ENCODE peak calls at places on chromosomes 12 and 14, in four cellular contexts. I is H9, M is H1, X is IMR-90. D is an unnamed sample.
A peak's percentile ranks its signal among the peaks of the same experiment; 100 is the strongest.

GRCh38 chr12:74722709-74723108 is 185.1 kb downstream of the ATXN7L3B start:
- DNase-seq in I (no peak), M (no peak), X (no peak), D (peak; percentile 22)

GRCh38 chr14:81366259-81366658 is 33.9 kb downstream of the STON2 start:
- DNase-seq in I (no peak), M (no peak), X (no peak), D (peak; percentile 22)

GRCh38 chr12:56299308-56299852 is 750 bp downstream of the CS start:
- DNase-seq in I (no peak), M (peak; percentile 46), X (peak; percentile 17), D (peak; percentile 10)

GRCh38 chr14:42370056-42370455 is 763.4 kb downstream of the LRFN5 start:
- DNase-seq in I (no peak), M (no peak), X (no peak), D (no peak)

GRCh38 chr12:131734336-131735152 is 23.7 kb downstream of the SFSWAP start:
- DNase-seq in I (no peak), M (no peak), X (no peak), D (no peak)

GRCh38 chr14:98501836-98502235 is 770.2 kb downstream of the BCL11B start:
- DNase-seq in I (no peak), M (no peak), X (no peak), D (peak; percentile 8)

GRCh38 chr12:73225371-73225937 is 953.3 kb downstream of the TRHDE start:
- DNase-seq in I (no peak), M (no peak), X (no peak), D (peak; percentile 34)

GRCh38 chr14:92397140-92397815 is 74.3 kb downstream of the SLC24A4 start:
- DNase-seq in I (no peak), M (no peak), X (peak; percentile 62), D (peak; percentile 48)

GRCh38 chr14:21191261-21191808 is 35.5 kb upstream of the OR5AU1 start:
- DNase-seq in I (peak; percentile 32), M (no peak), X (no peak), D (no peak)

GRCh38 chr14:65302571-65303184 is 109.9 kb upstream of the FUT8 start:
- DNase-seq in I (no peak), M (no peak), X (no peak), D (no peak)

GRCh38 chr14:101761881-101762529 is 496 bp downstream of the PPP2R5C start:
- DNase-seq in I (no peak), M (no peak), X (no peak), D (no peak)

GRCh38 chr12:11823043-11823442 is 173.6 kb downstream of the ETV6 start:
- DNase-seq in I (no peak), M (no peak), X (peak; percentile 84), D (no peak)

GRCh38 chr12:11822071-11822818 is 172.8 kb downstream of the ETV6 start:
- DNase-seq in I (no peak), M (no peak), X (peak; percentile 87), D (no peak)

GRCh38 chr12:11820476-11820875 is 171.0 kb downstream of the ETV6 start:
- DNase-seq in I (no peak), M (no peak), X (no peak), D (no peak)

GRCh38 chr12:11821386-11821785 is 171.9 kb downstream of the ETV6 start:
- DNase-seq in I (no peak), M (no peak), X (no peak), D (no peak)

GRCh38 chr12:11819643-11820042 is 170.2 kb downstream of the ETV6 start:
- DNase-seq in I (no peak), M (no peak), X (no peak), D (no peak)
- H3K56ac ChIP-seq in I (no peak overlapping the region), M (no peak overlapping the region), X (no peak overlapping the region), D (no peak overlapping the region)

GRCh38 chr12:63353559-63353958 is 202.6 kb upstream of the AVPR1A start:
- DNase-seq in I (no peak), M (no peak), X (peak; percentile 2), D (no peak)

GRCh38 chr12:63351370-63351769 is 200.4 kb upstream of the AVPR1A start:
- DNase-seq in I (no peak), M (no peak), X (no peak), D (no peak)

DNA sequence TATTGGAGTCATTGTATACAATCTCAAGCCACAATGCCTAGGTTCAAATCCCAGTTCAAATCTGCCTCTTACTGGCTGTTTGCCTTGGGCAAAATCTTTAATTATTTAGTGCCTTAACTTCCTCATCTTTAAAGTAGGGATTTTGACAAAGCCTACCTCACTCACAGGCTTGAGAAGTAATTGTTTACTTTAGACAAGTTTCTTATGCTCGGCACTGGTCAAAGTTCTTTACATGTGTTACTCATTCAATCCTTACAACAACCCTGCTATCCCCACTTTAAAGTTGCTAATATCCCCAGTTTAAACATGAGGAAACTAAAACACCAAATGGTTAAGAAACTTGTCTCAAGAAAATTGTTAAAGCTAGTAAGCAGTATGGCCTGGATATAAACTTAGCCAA is 203.9 kb upstream of the AVPR1A start:
- DNase-seq in I (no peak), M (no peak), X (no peak), D (no peak)
- H4K8ac ChIP-seq in I (no peak overlapping the region), M (no peak overlapping the region), X (no peak overlapping the region), D (no peak overlapping the region)

GRCh38 chr12:31897791-31898503 is 61.3 kb upstream of the RESF1 start:
- DNase-seq in I (peak; percentile 82), M (peak; percentile 60), X (no peak), D (peak; percentile 76)
- H2BK120ac ChIP-seq in I (no peak overlapping the region), M (peak overlapping the region; percentile 72), X (no peak overlapping the region), D (no peak overlapping the region)

DNA sequence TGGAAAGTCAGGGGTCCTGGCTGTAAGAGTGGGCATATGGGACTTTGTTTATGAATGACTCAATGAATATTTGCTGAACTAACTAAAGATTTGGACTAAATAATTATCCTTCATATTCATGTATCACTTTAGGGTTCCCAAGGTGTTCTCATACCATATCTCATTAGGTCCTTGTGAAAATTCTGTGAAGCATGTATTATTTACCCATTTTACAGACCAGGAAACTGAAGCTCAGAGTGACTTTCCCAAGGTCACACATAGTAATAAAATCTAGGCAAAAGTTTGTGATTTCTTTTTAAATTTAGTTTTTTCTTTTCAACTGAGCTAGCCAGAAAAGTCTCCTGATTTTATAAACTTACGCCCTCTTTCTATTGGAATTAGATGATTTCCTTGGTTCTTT is 9.4 kb downstream of the PDE1B start:
- DNase-seq in I (no peak), M (no peak), X (no peak), D (no peak)
- H3K56ac ChIP-seq in I (no peak overlapping the region), M (no peak overlapping the region), X (no peak overlapping the region), D (no peak overlapping the region)

GRCh38 chr12:81167694-81168093 is 89.8 kb downstream of the ACSS3 start:
- DNase-seq in I (no peak), M (no peak), X (peak; percentile 19), D (peak; percentile 91)
- H4K8ac ChIP-seq in I (no peak overlapping the region), M (no peak overlapping the region), X (no peak overlapping the region), D (no peak overlapping the region)

D was measured in mesendoderm.